ENCODE peak calls at places on chromosomes 11 and 22, in four cellular contexts. I, J, U and L are unnamed samples.

GRCh38 chr11:17004486-17005148 is 9.6 kb downstream of the PLEKHA7 start:
- DNase-seq in U (no peak), I (no peak), J (no peak), L (no peak)

GRCh38 chr22:28917747-28918543 is 34.6 kb downstream of the ZNRF3 start:
- DNase-seq in U (peak), I (peak), J (no peak), L (no peak)

GRCh38 chr11:111829185-111829968 is 42.0 kb downstream of the ALG9 start:
- DNase-seq in U (no peak), I (no peak), J (no peak), L (no peak)

GRCh38 chr22:47301820-47302475 is 539.5 kb downstream of the TBC1D22A start:
- DNase-seq in I (no peak), U (no peak), J (no peak), L (no peak)

GRCh38 chr11:131356201-131356600 is 14.2 kb upstream of the NTM start:
- DNase-seq in J (no peak), U (no peak), I (no peak), L (no peak)

GRCh38 chr11:44989831-44990566 is 39.3 kb upstream of the TP53I11 start:
- DNase-seq in I (no peak), U (no peak), J (no peak), L (no peak)

GRCh38 chr11:102451693-102452460 is 688 bp downstream of the TMEM123 start:
- DNase-seq in I (peak), U (peak), J (no peak), L (no peak)

GRCh38 chr22:28894793-28895192 is 11.4 kb downstream of the ZNRF3 start:
- DNase-seq in U (no peak), I (no peak), J (no peak), L (no peak)

GRCh38 chr11:100560606-100561005 is 126.5 kb upstream of the ARHGAP42 start:
- DNase-seq in I (no peak), J (no peak), U (no peak), L (no peak)

GRCh38 chr11:6737872-6738466 is 33.8 kb downstream of the OR2AG2 start:
- DNase-seq in J (no peak), I (no peak), U (no peak), L (peak)

GRCh38 chr11:68329993-68330699 is 17.8 kb downstream of the LRP5 start:
- DNase-seq in U (no peak), I (no peak), J (no peak), L (no peak)

GRCh38 chr22:20607157-20607907 is 99.9 kb downstream of the MED15 start:
- DNase-seq in J (no peak), U (no peak), I (no peak), L (no peak)

GRCh38 chr11:118126082-118126838 is 26.4 kb downstream of the SCN4B start:
- DNase-seq in J (no peak), I (no peak), U (peak), L (no peak)

GRCh38 chr22:29751139-29751538 is 15.7 kb downstream of the ZMAT5 start:
- DNase-seq in J (no peak), U (no peak), I (no peak), L (no peak)

GRCh38 chr11:78573271-78574035 is 1.2 kb downstream of the NARS2 start:
- DNase-seq in I (no peak), J (no peak), U (no peak), L (no peak)
- TF ChIP-seq CTCF in I (no peak), J (no peak), U (no peak), L (no peak)

DNA sequence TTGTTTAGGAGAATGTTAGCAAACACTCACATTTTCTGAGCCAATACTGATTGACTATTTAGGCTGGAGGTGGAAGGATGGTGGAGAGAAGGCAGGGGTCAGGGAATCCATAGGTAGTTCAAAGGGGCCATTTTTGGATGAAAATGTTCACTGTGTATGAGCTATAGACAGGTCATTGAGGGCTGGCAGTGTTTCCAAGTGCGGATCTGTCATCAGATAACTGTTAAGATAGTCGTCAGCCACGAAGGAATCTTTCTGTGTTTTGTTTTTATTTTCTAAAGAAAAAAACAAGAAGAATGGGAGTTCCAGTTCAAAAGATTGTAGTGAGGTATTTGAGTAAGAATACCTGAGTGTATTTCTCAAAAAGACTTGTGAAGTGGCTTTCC is 3.1 kb downstream of the KCNJ5 start:
- DNase-seq in I (no peak), J (no peak), U (no peak), L (no peak)
- H3K4me3 ChIP-seq in I (no peak), J (no peak), U (no peak), L (no peak)

DNA sequence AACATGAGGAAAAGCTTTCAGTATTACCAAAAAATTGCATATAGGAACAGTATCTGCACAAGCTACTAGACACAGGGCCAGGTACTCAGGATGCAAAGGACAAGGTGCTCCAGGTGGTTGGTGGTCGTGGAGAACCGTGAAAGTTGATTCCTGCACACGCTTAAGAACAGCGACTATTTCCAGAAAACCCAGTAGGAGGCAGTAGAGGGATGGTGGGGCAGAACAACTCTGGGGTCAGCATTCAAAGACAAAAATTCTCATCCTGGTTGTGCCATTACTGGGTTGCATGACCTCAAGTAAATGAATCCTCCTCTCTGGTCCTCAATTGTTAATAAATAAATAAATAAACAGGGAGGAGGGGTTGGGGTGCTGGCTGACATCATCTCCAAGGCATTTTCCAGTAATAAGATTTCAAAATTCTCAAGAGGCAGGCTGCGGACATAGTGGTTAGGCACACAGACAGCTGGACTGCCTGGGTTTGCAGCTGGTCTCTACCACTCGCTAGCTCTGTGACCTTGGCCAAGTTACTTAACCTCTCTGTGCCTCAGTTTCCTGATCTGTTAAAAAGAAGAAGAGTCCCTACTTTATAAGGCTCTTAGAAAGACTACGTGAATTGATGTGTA is 89.6 kb downstream of the ISX start:
- DNase-seq in J (no peak), U (peak), I (no peak), L (no peak)
- TF ChIP-seq CTCF in J (no peak), U (no peak), I (no peak), L (no peak)

GRCh38 chr11:60842688-60843605 is 1.0 kb downstream of the CCDC86 start:
- DNase-seq in I (no peak), U (no peak), J (no peak), L (no peak)

GRCh38 chr11:60844870-60845221 is 2.9 kb downstream of the CCDC86 start:
- DNase-seq in J (no peak), U (no peak), I (no peak), L (no peak)

GRCh38 chr11:60847281-60847680 is 5.4 kb downstream of the CCDC86 start:
- DNase-seq in I (no peak), U (no peak), J (no peak), L (no peak)

GRCh38 chr11:60844045-60844869 is 2.3 kb downstream of the CCDC86 start:
- DNase-seq in J (no peak), I (no peak), U (no peak), L (no peak)

DNA sequence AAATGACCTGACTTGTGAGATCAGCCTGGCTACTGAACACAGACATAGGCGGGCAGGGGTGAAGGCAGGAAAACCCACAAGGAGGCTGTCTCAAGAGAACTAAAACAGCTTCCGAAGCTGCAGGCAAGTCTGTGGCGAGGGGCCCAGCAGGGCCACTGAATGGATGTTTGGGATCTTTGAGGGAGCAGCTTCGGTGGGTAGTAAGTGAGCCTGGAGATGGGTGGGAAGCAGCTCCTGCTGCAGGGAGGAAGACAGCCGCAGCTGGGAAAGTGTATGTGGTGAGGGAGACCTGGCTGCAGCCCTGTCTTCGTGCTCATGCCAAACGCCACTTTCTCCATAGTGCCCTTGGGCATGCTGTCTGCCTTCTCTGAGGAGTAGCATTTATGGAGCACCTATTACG is 3.4 kb downstream of the CCDC86 start:
- DNase-seq in I (no peak), J (no peak), U (no peak), L (no peak)
- H3K4me3 ChIP-seq in I (no peak), J (no peak), U (no peak), L (peak)